ENCODE peak calls at places on chromosomes 12 and 14, in eight cellular contexts. One of them, this sample, is unnamed.

GRCh38 chr12:14907953-14908352 is 22.3 kb upstream of the MGP start:
- DNase-seq in HCT116: no peak
- DNase-seq in spleen: no peak
- DNase-seq in psoas muscle: no peak
- DNase-seq in adipocyte: no peak
- DNase-seq in naive thymus-derived CD4-positive, alpha-beta T cell: no peak
- DNase-seq in Peyer's patch: no peak
- DNase-seq in tibial artery: no peak
- DNase-seq in this sample: no peak

GRCh38 chr12:89863332-89863938 is 154.8 kb upstream of the ATP2B1 start:
- DNase-seq in HCT116: no peak
- DNase-seq in spleen: no peak
- DNase-seq in psoas muscle: no peak
- DNase-seq in adipocyte: no peak
- DNase-seq in naive thymus-derived CD4-positive, alpha-beta T cell: no peak
- DNase-seq in Peyer's patch: peak; percentile 50
- DNase-seq in tibial artery: no peak
- DNase-seq in this sample: no peak

GRCh38 chr14:34461334-34462131 is 507 bp downstream of the SPTSSA start:
- DNase-seq in HCT116: peak; percentile 13
- DNase-seq in spleen: no peak
- DNase-seq in psoas muscle: peak; percentile 55
- DNase-seq in adipocyte: peak; percentile 75
- DNase-seq in naive thymus-derived CD4-positive, alpha-beta T cell: no peak
- DNase-seq in Peyer's patch: peak; percentile 29
- DNase-seq in tibial artery: peak; percentile 63
- DNase-seq in this sample: peak; percentile 14

GRCh38 chr12:4997939-4998338 is 45.7 kb upstream of the KCNA5 start:
- DNase-seq in HCT116: no peak
- DNase-seq in spleen: no peak
- DNase-seq in psoas muscle: peak; percentile 68
- DNase-seq in adipocyte: peak; percentile 89
- DNase-seq in naive thymus-derived CD4-positive, alpha-beta T cell: no peak
- DNase-seq in Peyer's patch: no peak
- DNase-seq in tibial artery: peak; percentile 84
- DNase-seq in this sample: peak; percentile 94

GRCh38 chr12:109760031-109760929 is 46.7 kb downstream of the FAM222A start:
- DNase-seq in HCT116: no peak
- DNase-seq in spleen: peak; percentile 86
- DNase-seq in psoas muscle: no peak
- DNase-seq in adipocyte: no peak
- DNase-seq in naive thymus-derived CD4-positive, alpha-beta T cell: no peak
- DNase-seq in Peyer's patch: no peak
- DNase-seq in tibial artery: peak; percentile 19
- DNase-seq in this sample: no peak

GRCh38 chr12:43233861-43234260 is 318.1 kb downstream of the ADAMTS20 start:
- DNase-seq in HCT116: no peak
- DNase-seq in spleen: no peak
- DNase-seq in psoas muscle: no peak
- DNase-seq in adipocyte: no peak
- DNase-seq in naive thymus-derived CD4-positive, alpha-beta T cell: no peak
- DNase-seq in Peyer's patch: no peak
- DNase-seq in tibial artery: no peak
- DNase-seq in this sample: no peak

GRCh38 chr14:99211410-99211809 is 60.6 kb downstream of the BCL11B start:
- DNase-seq in HCT116: no peak
- DNase-seq in spleen: no peak
- DNase-seq in psoas muscle: no peak
- DNase-seq in adipocyte: no peak
- DNase-seq in naive thymus-derived CD4-positive, alpha-beta T cell: no peak
- DNase-seq in Peyer's patch: no peak
- DNase-seq in tibial artery: no peak
- DNase-seq in this sample: no peak

GRCh38 chr14:58705066-58705465 is 67.3 kb downstream of the DACT1 start:
- DNase-seq in HCT116: no peak
- DNase-seq in spleen: no peak
- DNase-seq in psoas muscle: peak; percentile 27
- DNase-seq in adipocyte: peak; percentile 23
- DNase-seq in naive thymus-derived CD4-positive, alpha-beta T cell: no peak
- DNase-seq in Peyer's patch: no peak
- DNase-seq in tibial artery: peak; percentile 40
- DNase-seq in this sample: no peak

GRCh38 chr12:12172106-12172511 is 94.7 kb downstream of the LRP6 start:
- DNase-seq in HCT116: no peak
- DNase-seq in spleen: no peak
- DNase-seq in psoas muscle: no peak
- DNase-seq in adipocyte: peak; percentile 70
- DNase-seq in naive thymus-derived CD4-positive, alpha-beta T cell: no peak
- DNase-seq in Peyer's patch: no peak
- DNase-seq in tibial artery: no peak
- DNase-seq in this sample: peak; percentile 22

GRCh38 chr14:69804902-69805301 is 7.9 kb upstream of the SLC10A1 start:
- DNase-seq in HCT116: no peak
- DNase-seq in spleen: no peak
- DNase-seq in psoas muscle: no peak
- DNase-seq in adipocyte: no peak
- DNase-seq in naive thymus-derived CD4-positive, alpha-beta T cell: no peak
- DNase-seq in Peyer's patch: no peak
- DNase-seq in tibial artery: no peak
- DNase-seq in this sample: no peak

GRCh38 chr12:2051700-2052625 is 824 bp upstream of the CACNA1C start:
- DNase-seq in HCT116: no peak
- DNase-seq in spleen: no peak
- DNase-seq in psoas muscle: no peak
- DNase-seq in adipocyte: peak; percentile 53
- DNase-seq in naive thymus-derived CD4-positive, alpha-beta T cell: no peak
- DNase-seq in Peyer's patch: no peak
- DNase-seq in tibial artery: no peak
- DNase-seq in this sample: no peak

GRCh38 chr12:127233016-127233415 is 1034.0 kb upstream of the TMEM132C start:
- DNase-seq in HCT116: no peak
- DNase-seq in spleen: no peak
- DNase-seq in psoas muscle: no peak
- DNase-seq in adipocyte: no peak
- DNase-seq in naive thymus-derived CD4-positive, alpha-beta T cell: no peak
- DNase-seq in Peyer's patch: no peak
- DNase-seq in tibial artery: no peak
- DNase-seq in this sample: no peak

GRCh38 chr12:39931231-39931630 is 174.7 kb downstream of the SLC2A13 start:
- DNase-seq in HCT116: no peak
- DNase-seq in spleen: no peak
- DNase-seq in psoas muscle: no peak
- DNase-seq in adipocyte: no peak
- DNase-seq in naive thymus-derived CD4-positive, alpha-beta T cell: no peak
- DNase-seq in Peyer's patch: no peak
- DNase-seq in tibial artery: no peak
- DNase-seq in this sample: no peak

DNA sequence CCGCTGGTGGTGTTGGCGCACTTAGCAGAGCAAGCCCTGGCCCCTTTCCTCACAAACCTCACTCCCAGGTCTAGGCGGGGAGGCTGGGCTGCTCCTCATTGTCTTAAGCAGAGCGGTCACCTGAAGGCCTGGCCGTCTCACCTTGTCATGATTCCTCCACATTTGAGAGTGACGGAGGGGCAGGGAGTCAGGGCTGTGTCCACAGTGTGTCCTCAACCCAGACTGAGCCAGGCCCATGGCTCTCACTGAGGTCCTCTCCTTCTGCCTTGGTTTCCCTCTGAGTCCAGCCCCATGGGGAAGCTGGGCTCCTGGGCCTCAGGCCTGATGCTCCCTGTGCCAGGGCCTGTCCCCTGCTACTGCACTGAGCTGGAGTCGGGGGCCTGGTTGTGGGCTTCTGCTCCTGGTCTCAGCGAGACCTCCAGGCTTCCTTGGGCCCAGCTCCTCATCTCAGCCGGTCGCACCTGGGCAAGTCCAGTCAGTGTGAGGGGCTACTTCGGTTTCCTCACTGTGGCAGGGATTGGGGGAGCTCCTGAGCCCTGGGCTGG is 44.9 kb downstream of the KRT80 start:
- DNase-seq in HCT116: no peak
- DNase-seq in spleen: peak; percentile 54
- DNase-seq in psoas muscle: no peak
- DNase-seq in adipocyte: no peak
- DNase-seq in naive thymus-derived CD4-positive, alpha-beta T cell: no peak
- DNase-seq in Peyer's patch: no peak
- DNase-seq in tibial artery: no peak
- DNase-seq in this sample: no peak
- H3K27me3 ChIP-seq in HCT116: no peaks in the 10 kb centered on the region
- H3K27me3 ChIP-seq in spleen: no peaks in the 10 kb centered on the region
- H3K27me3 ChIP-seq in psoas muscle: no peaks in the 10 kb centered on the region
- H3K27me3 ChIP-seq in adipocyte: no peaks in the 10 kb centered on the region
- H3K27me3 ChIP-seq in naive thymus-derived CD4-positive, alpha-beta T cell: no peaks in the 10 kb centered on the region
- H3K27me3 ChIP-seq in Peyer's patch: no peaks in the 10 kb centered on the region
- H3K27me3 ChIP-seq in tibial artery: no peaks in the 10 kb centered on the region
- H3K27me3 ChIP-seq in this sample: no peaks in the 10 kb centered on the region

GRCh38 chr12:24838531-24838950 is 110.4 kb downstream of the BCAT1 start:
- DNase-seq in HCT116: no peak
- DNase-seq in spleen: no peak
- DNase-seq in psoas muscle: peak; percentile 17
- DNase-seq in adipocyte: peak; percentile 92
- DNase-seq in naive thymus-derived CD4-positive, alpha-beta T cell: no peak
- DNase-seq in Peyer's patch: no peak
- DNase-seq in tibial artery: peak; percentile 76
- DNase-seq in this sample: no peak

GRCh38 chr12:24839268-24839791 is 109.6 kb downstream of the BCAT1 start:
- DNase-seq in HCT116: no peak
- DNase-seq in spleen: no peak
- DNase-seq in psoas muscle: no peak
- DNase-seq in adipocyte: peak; percentile 19
- DNase-seq in naive thymus-derived CD4-positive, alpha-beta T cell: no peak
- DNase-seq in Peyer's patch: no peak
- DNase-seq in tibial artery: no peak
- DNase-seq in this sample: no peak

GRCh38 chr12:24835377-24835776 is 113.5 kb downstream of the BCAT1 start:
- DNase-seq in HCT116: no peak
- DNase-seq in spleen: no peak
- DNase-seq in psoas muscle: no peak
- DNase-seq in adipocyte: no peak
- DNase-seq in naive thymus-derived CD4-positive, alpha-beta T cell: no peak
- DNase-seq in Peyer's patch: no peak
- DNase-seq in tibial artery: no peak
- DNase-seq in this sample: no peak

DNA sequence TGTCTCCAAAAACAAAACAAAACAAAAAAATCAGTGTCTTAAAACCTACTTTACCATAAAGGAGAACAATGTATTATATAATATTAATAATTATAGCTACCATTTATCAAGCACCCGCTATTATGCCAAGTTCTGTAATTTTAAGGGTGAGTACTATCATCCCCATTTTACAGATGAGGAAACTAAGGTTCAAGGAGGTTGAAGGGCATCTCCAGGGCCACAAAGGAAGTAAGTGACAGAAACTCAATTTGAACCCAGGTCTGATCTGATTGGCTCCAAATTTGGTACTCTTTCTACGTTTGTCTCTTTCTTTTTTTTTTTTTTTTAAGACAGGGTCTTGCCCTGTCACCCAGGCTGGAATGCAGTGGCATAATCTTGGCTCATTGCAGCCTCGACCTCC is 115.4 kb downstream of the BCAT1 start:
- DNase-seq in HCT116: no peak
- DNase-seq in spleen: no peak
- DNase-seq in psoas muscle: no peak
- DNase-seq in adipocyte: no peak
- DNase-seq in naive thymus-derived CD4-positive, alpha-beta T cell: no peak
- DNase-seq in Peyer's patch: no peak
- DNase-seq in tibial artery: no peak
- DNase-seq in this sample: no peak
- H3K36me3 ChIP-seq in HCT116: no peaks in the 10 kb centered on the region
- H3K36me3 ChIP-seq in spleen: no peaks in the 10 kb centered on the region
- H3K36me3 ChIP-seq in psoas muscle: no peaks in the 10 kb centered on the region
- H3K36me3 ChIP-seq in adipocyte: peaks cover 17% of the 10 kb centered on the region
- H3K36me3 ChIP-seq in naive thymus-derived CD4-positive, alpha-beta T cell: no peaks in the 10 kb centered on the region
- H3K36me3 ChIP-seq in Peyer's patch: no peaks in the 10 kb centered on the region
- H3K36me3 ChIP-seq in tibial artery: no peaks in the 10 kb centered on the region
- H3K36me3 ChIP-seq in this sample: peaks cover 20% of the 10 kb centered on the region

GRCh38 chr12:99390707-99391106 is 256.8 kb upstream of the GARIN6 start:
- DNase-seq in HCT116: no peak
- DNase-seq in spleen: no peak
- DNase-seq in psoas muscle: peak; percentile 7
- DNase-seq in adipocyte: no peak
- DNase-seq in naive thymus-derived CD4-positive, alpha-beta T cell: no peak
- DNase-seq in Peyer's patch: no peak
- DNase-seq in tibial artery: no peak
- DNase-seq in this sample: peak; percentile 34

GRCh38 chr12:99387661-99388060 is 259.9 kb upstream of the GARIN6 start:
- DNase-seq in HCT116: no peak
- DNase-seq in spleen: no peak
- DNase-seq in psoas muscle: no peak
- DNase-seq in adipocyte: peak; percentile 45
- DNase-seq in naive thymus-derived CD4-positive, alpha-beta T cell: no peak
- DNase-seq in Peyer's patch: no peak
- DNase-seq in tibial artery: no peak
- DNase-seq in this sample: no peak

GRCh38 chr12:99386907-99387306 is 260.6 kb upstream of the GARIN6 start:
- DNase-seq in HCT116: peak; percentile 28
- DNase-seq in spleen: no peak
- DNase-seq in psoas muscle: no peak
- DNase-seq in adipocyte: peak; percentile 65
- DNase-seq in naive thymus-derived CD4-positive, alpha-beta T cell: no peak
- DNase-seq in Peyer's patch: no peak
- DNase-seq in tibial artery: no peak
- DNase-seq in this sample: no peak

GRCh38 chr12:99392091-99392850 is 255.3 kb upstream of the GARIN6 start:
- DNase-seq in HCT116: no peak
- DNase-seq in spleen: no peak
- DNase-seq in psoas muscle: no peak
- DNase-seq in adipocyte: no peak
- DNase-seq in naive thymus-derived CD4-positive, alpha-beta T cell: no peak
- DNase-seq in Peyer's patch: no peak
- DNase-seq in tibial artery: no peak
- DNase-seq in this sample: no peak

DNA sequence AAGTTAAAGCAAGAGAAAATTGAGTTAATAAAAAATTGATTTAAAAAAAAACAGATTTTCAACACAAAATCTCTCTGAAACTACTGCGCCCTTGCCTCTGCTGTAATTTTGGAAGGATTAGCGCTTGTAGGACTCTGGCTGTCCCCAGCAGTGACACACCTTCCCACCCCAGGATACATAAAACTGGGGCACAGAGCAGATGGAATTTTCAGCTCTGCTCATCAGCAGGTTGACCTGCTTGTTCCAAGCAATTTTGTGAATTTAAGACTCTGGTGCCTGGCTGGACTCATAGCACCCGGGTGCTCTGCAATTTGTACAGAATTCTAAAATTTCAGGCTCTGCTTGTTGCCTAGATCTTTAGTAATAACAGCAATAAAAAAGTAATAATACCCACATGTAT is 257.8 kb upstream of the GARIN6 start:
- DNase-seq in HCT116: no peak
- DNase-seq in spleen: no peak
- DNase-seq in psoas muscle: no peak
- DNase-seq in adipocyte: no peak
- DNase-seq in naive thymus-derived CD4-positive, alpha-beta T cell: no peak
- DNase-seq in Peyer's patch: no peak
- DNase-seq in tibial artery: no peak
- DNase-seq in this sample: no peak
- H3K4me3 ChIP-seq in HCT116: no peak overlapping the region
- H3K4me3 ChIP-seq in spleen: no peak overlapping the region
- H3K4me3 ChIP-seq in psoas muscle: no peak overlapping the region
- H3K4me3 ChIP-seq in adipocyte: no peak overlapping the region
- H3K4me3 ChIP-seq in naive thymus-derived CD4-positive, alpha-beta T cell: no peak overlapping the region
- H3K4me3 ChIP-seq in Peyer's patch: no peak overlapping the region
- H3K4me3 ChIP-seq in tibial artery: no peak overlapping the region
- H3K4me3 ChIP-seq in this sample: no peak overlapping the region

GRCh38 chr14:95320076-95320895 is 578 bp upstream of the CLMN start:
- DNase-seq in HCT116: no peak
- DNase-seq in spleen: peak; percentile 86
- DNase-seq in psoas muscle: peak; percentile 32
- DNase-seq in adipocyte: no peak
- DNase-seq in naive thymus-derived CD4-positive, alpha-beta T cell: no peak
- DNase-seq in Peyer's patch: no peak
- DNase-seq in tibial artery: no peak
- DNase-seq in this sample: no peak
- H3K27me3 ChIP-seq in HCT116: no peaks in the 10 kb centered on the region
- H3K27me3 ChIP-seq in spleen: no peaks in the 10 kb centered on the region
- H3K27me3 ChIP-seq in psoas muscle: no peaks in the 10 kb centered on the region
- H3K27me3 ChIP-seq in adipocyte: peaks cover 9% of the 10 kb centered on the region
- H3K27me3 ChIP-seq in naive thymus-derived CD4-positive, alpha-beta T cell: peaks cover 7% of the 10 kb centered on the region
- H3K27me3 ChIP-seq in Peyer's patch: no peaks in the 10 kb centered on the region
- H3K27me3 ChIP-seq in tibial artery: no peaks in the 10 kb centered on the region
- H3K27me3 ChIP-seq in this sample: no peaks in the 10 kb centered on the region